ENCODE peak calls at places on chromosomes 13 and 19, in ten cellular contexts. D is body of pancreas, Q is IMR-90, S is lower leg skin, Z is A549, K is Peyer's patch, E is GM12878, F is uterus, I is ovary, T is transverse colon. Y is an unnamed sample.

GRCh38 chr19:53332484-53332883 is 1.1 kb upstream of the ZNF845 start:
- DNase-seq in D (no peak), Q (no peak), S (peak; percentile 71), I (no peak), F (no peak), E (no peak), K (no peak), T (no peak), Z (no peak), Y (no peak)

GRCh38 chr13:112652512-112653458 is 37.1 kb upstream of the ATP11A start:
- DNase-seq in S (peak; percentile 74), K (no peak), I (no peak), F (no peak), T (no peak), E (no peak), Q (no peak), D (no peak), Z (no peak), Y (no peak)

GRCh38 chr13:103431880-103432279 is 365.7 kb upstream of the SLC10A2 start:
- DNase-seq in K (no peak), Z (no peak), D (no peak), Q (no peak), F (no peak), I (no peak), S (no peak), T (no peak), E (no peak), Y (no peak)

GRCh38 chr13:37134411-37135041 is 29.1 kb upstream of the CSNK1A1L start:
- DNase-seq in K (no peak), D (no peak), S (no peak), Z (no peak), E (no peak), T (no peak), F (peak; percentile 53), I (no peak), Q (peak; percentile 90), Y (no peak)

GRCh38 chr13:111867657-111868056 is 199.3 kb upstream of the SOX1 start:
- DNase-seq in Z (no peak), I (no peak), Q (no peak), K (no peak), E (no peak), S (no peak), T (no peak), F (no peak), D (no peak), Y (no peak)

GRCh38 chr13:97478247-97478646 is 44.3 kb downstream of the RAP2A start:
- DNase-seq in E (no peak), D (no peak), K (no peak), F (no peak), Z (no peak), I (no peak), S (no peak), Q (no peak), T (no peak), Y (no peak)

GRCh38 chr19:947090-947706 is 21.4 kb downstream of the ARID3A start:
- DNase-seq in K (peak; percentile 52), Z (no peak), T (no peak), F (no peak), Q (no peak), E (no peak), S (no peak), D (no peak), I (peak; percentile 22), Y (no peak)

GRCh38 chr19:485583-486236 is 10.6 kb upstream of the MADCAM1 start:
- DNase-seq in Q (no peak), D (peak; percentile 82), K (peak; percentile 65), S (peak; percentile 96), T (no peak), F (no peak), E (no peak), Z (no peak), I (no peak), Y (no peak)

GRCh38 chr19:35000647-35001501 is 751 bp downstream of the GRAMD1A start:
- DNase-seq in S (no peak), E (no peak), F (no peak), Q (peak; percentile 50), D (peak; percentile 66), Z (peak; percentile 79), K (peak; percentile 80), T (peak; percentile 53), I (peak; percentile 69), Y (no peak)

GRCh38 chr13:26585136-26585535 is 27.7 kb downstream of the WASF3 start:
- DNase-seq in F (no peak), I (no peak), Z (no peak), D (no peak), E (no peak), Q (peak; percentile 73), S (no peak), T (no peak), K (no peak), Y (no peak)

GRCh38 chr13:66659291-66660012 is 570.7 kb downstream of the PCDH9 start:
- DNase-seq in Q (no peak), Z (peak; percentile 48), F (no peak), E (no peak), K (no peak), T (no peak), S (no peak), I (no peak), D (no peak), Y (no peak)

GRCh38 chr13:85277753-85278152 is 521.5 kb downstream of the SLITRK6 start:
- DNase-seq in F (no peak), T (no peak), I (no peak), D (no peak), K (no peak), Q (peak; percentile 21), E (no peak), S (no peak), Z (peak; percentile 19), Y (no peak)

GRCh38 chr13:40666905-40667621 is 622 bp upstream of the FOXO1 start:
- DNase-seq in I (peak; percentile 73), E (no peak), F (peak; percentile 61), D (peak; percentile 73), K (peak; percentile 77), Q (no peak), Z (no peak), S (peak; percentile 92), T (peak; percentile 46), Y (peak; percentile 37)

GRCh38 chr19:32674959-32675719 is at the start of gene ANKRD27:
- DNase-seq in D (peak; percentile 99), F (peak; percentile 97), I (peak; percentile 98), Q (peak; percentile 96), K (peak; percentile 99), T (peak; percentile 99), S (peak; percentile 100), Z (peak; percentile 99), E (peak; percentile 88), Y (peak; percentile 91)
- TF ChIP-seq POLR2A in D (peak; percentile 19), F (no peak), I (no peak), Q (peak; percentile 38), K (no peak), T (peak; percentile 64), S (no peak), Z (peak; percentile 87), E (peak; percentile 84), Y (peak; percentile 35)

GRCh38 chr19:55459551-55459949 is 1.9 kb downstream of the ISOC2 start:
- DNase-seq in Q (no peak), I (peak; percentile 46), K (no peak), D (no peak), S (no peak), E (no peak), F (no peak), T (no peak), Z (no peak), Y (no peak)
- H3K4me3 ChIP-seq in Q (no peak overlapping the region), I (no peak overlapping the region), K (no peak overlapping the region), D (no peak overlapping the region), S (no peak overlapping the region), E (no peak overlapping the region), F (no peak overlapping the region), T (no peak overlapping the region), Z (no peak overlapping the region), Y (no peak overlapping the region)

GRCh38 chr19:48206402-48207093 is 36.1 kb downstream of the ZSWIM9 start:
- DNase-seq in D (no peak), K (peak; percentile 27), E (no peak), Z (no peak), S (peak; percentile 52), T (no peak), Q (no peak), I (no peak), F (no peak), Y (no peak)

GRCh38 chr19:48210005-48210404 is 39.5 kb downstream of the ZSWIM9 start:
- DNase-seq in K (no peak), T (no peak), E (no peak), I (no peak), Q (no peak), F (no peak), D (no peak), Z (no peak), S (no peak), Y (no peak)

GRCh38 chr19:48203227-48203793 is 32.8 kb downstream of the ZSWIM9 start:
- DNase-seq in Z (peak; percentile 62), Q (no peak), K (no peak), E (no peak), D (no peak), S (no peak), I (no peak), F (no peak), T (no peak), Y (no peak)

GRCh38 chr19:48203794-48204628 is 33.5 kb downstream of the ZSWIM9 start:
- DNase-seq in I (peak; percentile 87), T (peak; percentile 94), E (peak; percentile 91), F (peak; percentile 89), K (peak; percentile 97), Z (peak; percentile 99), Q (peak; percentile 94), D (peak; percentile 96), S (peak; percentile 98), Y (peak; percentile 62)
- TF ChIP-seq POLR2A in I (no peak), T (no peak), E (peak; percentile 92), F (peak; percentile 54), K (no peak), Z (peak; percentile 81), Q (peak; percentile 23), D (no peak), S (no peak), Y (peak; percentile 22)

DNA sequence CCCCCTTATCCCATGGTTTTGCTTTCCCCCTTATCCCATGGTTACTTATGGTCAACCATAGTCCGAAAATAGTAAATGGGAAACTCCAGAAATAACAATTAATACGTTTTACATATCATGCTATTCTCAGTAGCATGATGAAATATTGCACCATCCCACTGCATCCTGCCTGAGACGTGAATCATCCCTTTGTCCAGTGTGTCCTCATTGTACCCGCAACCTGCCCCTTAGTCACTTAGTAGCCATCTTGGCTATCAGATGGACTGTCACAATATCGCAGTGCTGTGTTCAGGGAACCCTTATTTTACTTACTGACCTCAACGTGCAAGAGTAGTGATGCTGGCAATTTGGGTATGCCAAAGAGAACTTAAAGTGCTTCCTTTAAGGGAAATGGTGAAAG is 10.5 kb upstream of the NBEA start:
- DNase-seq in S (no peak), F (no peak), K (no peak), T (no peak), D (no peak), I (no peak), Z (peak; percentile 38), E (no peak), Q (peak; percentile 3), Y (no peak)
- H3K4me3 ChIP-seq in S (no peak overlapping the region), F (no peak overlapping the region), K (no peak overlapping the region), T (no peak overlapping the region), D (no peak overlapping the region), I (no peak overlapping the region), Z (no peak overlapping the region), E (no peak overlapping the region), Q (no peak overlapping the region), Y (no peak overlapping the region)